ENCODE peak calls at places on chromosomes 16 and 17, in eight cellular contexts. One of them, this sample, is unnamed.

GRCh38 chr17:38735161-38735997 is 5.2 kb downstream of the CISD3 start:
- DNase-seq in NB4: peak; percentile 65
- DNase-seq in lower leg skin: no peak
- DNase-seq in GM06990: no peak
- DNase-seq in fibroblast of pulmonary artery: peak; percentile 39
- DNase-seq in AG10803: no peak
- DNase-seq in fibroblast of lung: peak; percentile 38
- DNase-seq in left ventricle myocardium inferior: peak; percentile 68
- DNase-seq in this sample: no peak

GRCh38 chr17:65143899-65144590 is 6.9 kb downstream of the RGS9 start:
- DNase-seq in AG10803: no peak
- DNase-seq in fibroblast of lung: no peak
- DNase-seq in left ventricle myocardium inferior: no peak
- DNase-seq in lower leg skin: no peak
- DNase-seq in NB4: no peak
- DNase-seq in GM06990: no peak
- DNase-seq in fibroblast of pulmonary artery: no peak
- DNase-seq in this sample: no peak

GRCh38 chr16:4936991-4937781 is at the start of gene PPL:
- DNase-seq in GM06990: peak; percentile 40
- DNase-seq in lower leg skin: peak; percentile 73
- DNase-seq in left ventricle myocardium inferior: peak; percentile 72
- DNase-seq in NB4: no peak
- DNase-seq in AG10803: no peak
- DNase-seq in fibroblast of lung: no peak
- DNase-seq in fibroblast of pulmonary artery: no peak
- DNase-seq in this sample: no peak

GRCh38 chr17:75756451-75757085 is 8.4 kb downstream of the GALK1 start:
- DNase-seq in fibroblast of lung: no peak
- DNase-seq in lower leg skin: no peak
- DNase-seq in left ventricle myocardium inferior: no peak
- DNase-seq in NB4: no peak
- DNase-seq in AG10803: no peak
- DNase-seq in fibroblast of pulmonary artery: no peak
- DNase-seq in GM06990: no peak
- DNase-seq in this sample: no peak

GRCh38 chr16:29893553-29893952 is 5.8 kb downstream of the SEZ6L2 start:
- DNase-seq in left ventricle myocardium inferior: no peak
- DNase-seq in lower leg skin: no peak
- DNase-seq in AG10803: no peak
- DNase-seq in GM06990: no peak
- DNase-seq in NB4: no peak
- DNase-seq in fibroblast of lung: no peak
- DNase-seq in fibroblast of pulmonary artery: no peak
- DNase-seq in this sample: no peak

GRCh38 chr16:72467157-72467759 is 295.3 kb upstream of the PMFBP1 start:
- DNase-seq in fibroblast of pulmonary artery: peak; percentile 78
- DNase-seq in fibroblast of lung: peak; percentile 75
- DNase-seq in GM06990: no peak
- DNase-seq in NB4: peak; percentile 60
- DNase-seq in AG10803: peak; percentile 61
- DNase-seq in lower leg skin: no peak
- DNase-seq in left ventricle myocardium inferior: no peak
- DNase-seq in this sample: peak; percentile 26

GRCh38 chr16:927931-928330 is 42.9 kb downstream of the LMF1 start:
- DNase-seq in fibroblast of lung: no peak
- DNase-seq in fibroblast of pulmonary artery: no peak
- DNase-seq in lower leg skin: no peak
- DNase-seq in NB4: no peak
- DNase-seq in AG10803: no peak
- DNase-seq in left ventricle myocardium inferior: no peak
- DNase-seq in GM06990: no peak
- DNase-seq in this sample: no peak

GRCh38 chr17:57352658-57353057 is 96.3 kb downstream of the MSI2 start:
- DNase-seq in fibroblast of lung: no peak
- DNase-seq in NB4: no peak
- DNase-seq in lower leg skin: no peak
- DNase-seq in left ventricle myocardium inferior: no peak
- DNase-seq in GM06990: no peak
- DNase-seq in AG10803: no peak
- DNase-seq in fibroblast of pulmonary artery: no peak
- DNase-seq in this sample: no peak

GRCh38 chr16:75099075-75099667 is 17.4 kb downstream of the LDHD start:
- DNase-seq in AG10803: no peak
- DNase-seq in fibroblast of pulmonary artery: no peak
- DNase-seq in lower leg skin: no peak
- DNase-seq in GM06990: no peak
- DNase-seq in NB4: no peak
- DNase-seq in fibroblast of lung: no peak
- DNase-seq in left ventricle myocardium inferior: no peak
- DNase-seq in this sample: no peak

GRCh38 chr16:84323626-84324025 is 28.9 kb downstream of the WFDC1 start:
- DNase-seq in GM06990: no peak
- DNase-seq in AG10803: peak; percentile 5
- DNase-seq in NB4: peak; percentile 72
- DNase-seq in fibroblast of lung: no peak
- DNase-seq in left ventricle myocardium inferior: no peak
- DNase-seq in lower leg skin: no peak
- DNase-seq in fibroblast of pulmonary artery: peak; percentile 11
- DNase-seq in this sample: peak; percentile 17

GRCh38 chr17:67386965-67387551 is 10.0 kb downstream of the PITPNC1 start:
- DNase-seq in fibroblast of pulmonary artery: peak; percentile 70
- DNase-seq in left ventricle myocardium inferior: peak; percentile 36
- DNase-seq in fibroblast of lung: peak; percentile 63
- DNase-seq in lower leg skin: no peak
- DNase-seq in GM06990: peak; percentile 56
- DNase-seq in AG10803: peak; percentile 45
- DNase-seq in NB4: peak; percentile 78
- DNase-seq in this sample: no peak

GRCh38 chr17:2302740-2303277 is 776 bp downstream of the SMG6 start:
- DNase-seq in left ventricle myocardium inferior: no peak
- DNase-seq in NB4: no peak
- DNase-seq in lower leg skin: no peak
- DNase-seq in GM06990: no peak
- DNase-seq in AG10803: no peak
- DNase-seq in fibroblast of pulmonary artery: no peak
- DNase-seq in fibroblast of lung: no peak
- DNase-seq in this sample: no peak

DNA sequence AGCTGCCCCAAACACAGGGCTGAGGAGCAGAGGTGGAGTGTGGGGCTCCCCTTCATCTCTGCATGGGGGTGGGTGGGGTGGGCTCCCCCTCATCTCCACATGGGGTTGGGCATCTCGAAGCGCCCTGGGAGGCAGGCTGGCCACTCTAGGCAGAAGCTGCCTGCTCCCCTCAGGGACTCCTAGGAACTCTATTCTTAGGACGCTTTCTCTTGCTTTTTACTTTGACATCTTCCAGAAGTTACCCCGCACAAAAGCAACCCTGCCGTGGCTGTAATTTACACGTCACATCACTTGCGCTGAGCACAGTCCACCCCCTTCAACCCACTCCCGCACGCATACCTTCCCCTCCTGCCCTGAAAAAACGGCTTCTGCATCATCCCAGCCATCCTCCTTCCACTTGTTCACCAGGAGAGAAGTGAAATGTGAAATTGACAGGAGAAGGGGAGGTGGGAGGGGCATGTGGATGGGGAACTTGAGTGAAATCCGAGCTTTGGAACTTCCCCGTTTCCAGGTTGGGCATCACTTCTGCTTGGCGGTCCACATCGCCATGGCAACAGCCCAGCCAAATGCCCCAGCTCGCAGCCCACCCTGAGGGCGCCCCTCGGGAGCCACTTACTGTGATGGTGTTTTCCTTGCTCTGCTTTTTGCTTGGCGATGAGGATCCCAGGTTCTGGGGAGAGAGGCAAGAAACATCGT is 53.7 kb upstream of the RCVRN start:
- DNase-seq in left ventricle myocardium inferior: no peak
- DNase-seq in fibroblast of pulmonary artery: no peak
- DNase-seq in NB4: no peak
- DNase-seq in lower leg skin: no peak
- DNase-seq in fibroblast of lung: no peak
- DNase-seq in GM06990: no peak
- DNase-seq in AG10803: no peak
- DNase-seq in this sample: no peak
- H3K4me3 ChIP-seq in left ventricle myocardium inferior: no peak overlapping the region
- H3K4me3 ChIP-seq in fibroblast of pulmonary artery: no peak overlapping the region
- H3K4me3 ChIP-seq in NB4: no peak overlapping the region
- H3K4me3 ChIP-seq in lower leg skin: no peak overlapping the region
- H3K4me3 ChIP-seq in fibroblast of lung: no peak overlapping the region
- H3K4me3 ChIP-seq in GM06990: no peak overlapping the region
- H3K4me3 ChIP-seq in AG10803: no peak overlapping the region
- H3K4me3 ChIP-seq in this sample: no peak overlapping the region

GRCh38 chr16:69917739-69918138 is 33.4 kb upstream of the CLEC18A start:
- DNase-seq in lower leg skin: no peak
- DNase-seq in GM06990: no peak
- DNase-seq in left ventricle myocardium inferior: no peak
- DNase-seq in fibroblast of pulmonary artery: peak; percentile 98
- DNase-seq in NB4: no peak
- DNase-seq in AG10803: peak; percentile 95
- DNase-seq in fibroblast of lung: peak; percentile 94
- DNase-seq in this sample: no peak

GRCh38 chr16:69921125-69921524 is 30.0 kb upstream of the CLEC18A start:
- DNase-seq in GM06990: no peak
- DNase-seq in fibroblast of lung: no peak
- DNase-seq in NB4: no peak
- DNase-seq in left ventricle myocardium inferior: no peak
- DNase-seq in AG10803: peak; percentile 54
- DNase-seq in lower leg skin: no peak
- DNase-seq in fibroblast of pulmonary artery: peak; percentile 14
- DNase-seq in this sample: no peak

GRCh38 chr16:69916445-69916844 is 34.7 kb upstream of the CLEC18A start:
- DNase-seq in NB4: no peak
- DNase-seq in fibroblast of lung: no peak
- DNase-seq in GM06990: no peak
- DNase-seq in AG10803: no peak
- DNase-seq in lower leg skin: no peak
- DNase-seq in left ventricle myocardium inferior: no peak
- DNase-seq in fibroblast of pulmonary artery: no peak
- DNase-seq in this sample: no peak

GRCh38 chr16:69918241-69918640 is 32.9 kb upstream of the CLEC18A start:
- DNase-seq in AG10803: peak; percentile 28
- DNase-seq in lower leg skin: no peak
- DNase-seq in fibroblast of pulmonary artery: no peak
- DNase-seq in fibroblast of lung: no peak
- DNase-seq in NB4: no peak
- DNase-seq in GM06990: no peak
- DNase-seq in left ventricle myocardium inferior: no peak
- DNase-seq in this sample: no peak

GRCh38 chr16:69917311-69917710 is 33.8 kb upstream of the CLEC18A start:
- DNase-seq in lower leg skin: no peak
- DNase-seq in left ventricle myocardium inferior: no peak
- DNase-seq in GM06990: no peak
- DNase-seq in fibroblast of pulmonary artery: no peak
- DNase-seq in NB4: no peak
- DNase-seq in fibroblast of lung: no peak
- DNase-seq in AG10803: no peak
- DNase-seq in this sample: no peak
- H3K4me3 ChIP-seq in lower leg skin: no peak overlapping the region
- H3K4me3 ChIP-seq in left ventricle myocardium inferior: no peak overlapping the region
- H3K4me3 ChIP-seq in GM06990: no peak overlapping the region
- H3K4me3 ChIP-seq in fibroblast of pulmonary artery: no peak overlapping the region
- H3K4me3 ChIP-seq in NB4: no peak overlapping the region
- H3K4me3 ChIP-seq in fibroblast of lung: peak overlapping the region; percentile 12
- H3K4me3 ChIP-seq in AG10803: no peak overlapping the region
- H3K4me3 ChIP-seq in this sample: no peak overlapping the region

GRCh38 chr16:64893386-64893785 is 228.5 kb downstream of the CDH11 start:
- DNase-seq in NB4: peak; percentile 20
- DNase-seq in AG10803: peak; percentile 69
- DNase-seq in GM06990: no peak
- DNase-seq in fibroblast of pulmonary artery: no peak
- DNase-seq in left ventricle myocardium inferior: no peak
- DNase-seq in lower leg skin: no peak
- DNase-seq in fibroblast of lung: no peak
- DNase-seq in this sample: no peak
- H3K4me3 ChIP-seq in NB4: no peak overlapping the region
- H3K4me3 ChIP-seq in AG10803: peak overlapping the region; percentile 52
- H3K4me3 ChIP-seq in GM06990: no peak overlapping the region
- H3K4me3 ChIP-seq in fibroblast of pulmonary artery: no peak overlapping the region
- H3K4me3 ChIP-seq in left ventricle myocardium inferior: no peak overlapping the region
- H3K4me3 ChIP-seq in lower leg skin: no peak overlapping the region
- H3K4me3 ChIP-seq in fibroblast of lung: no peak overlapping the region
- H3K4me3 ChIP-seq in this sample: no peak overlapping the region

GRCh38 chr17:27532269-27533067 is 76.2 kb downstream of the KSR1 start:
- DNase-seq in AG10803: peak; percentile 79
- DNase-seq in lower leg skin: peak; percentile 23
- DNase-seq in GM06990: no peak
- DNase-seq in left ventricle myocardium inferior: peak; percentile 28
- DNase-seq in fibroblast of lung: peak; percentile 97
- DNase-seq in NB4: peak; percentile 99
- DNase-seq in fibroblast of pulmonary artery: peak; percentile 42
- DNase-seq in this sample: peak; percentile 99
- H3K4me3 ChIP-seq in AG10803: no peak overlapping the region
- H3K4me3 ChIP-seq in lower leg skin: no peak overlapping the region
- H3K4me3 ChIP-seq in GM06990: no peak overlapping the region
- H3K4me3 ChIP-seq in left ventricle myocardium inferior: no peak overlapping the region
- H3K4me3 ChIP-seq in fibroblast of lung: no peak overlapping the region
- H3K4me3 ChIP-seq in NB4: peak overlapping the region; percentile 26
- H3K4me3 ChIP-seq in fibroblast of pulmonary artery: no peak overlapping the region
- H3K4me3 ChIP-seq in this sample: no peak overlapping the region

GRCh38 chr17:48558057-48558456 is 13.1 kb upstream of the HOXB2 start:
- DNase-seq in AG10803: no peak
- DNase-seq in fibroblast of pulmonary artery: no peak
- DNase-seq in lower leg skin: no peak
- DNase-seq in left ventricle myocardium inferior: no peak
- DNase-seq in GM06990: no peak
- DNase-seq in fibroblast of lung: peak; percentile 32
- DNase-seq in NB4: no peak
- DNase-seq in this sample: no peak
- H3K4me3 ChIP-seq in AG10803: no peak overlapping the region
- H3K4me3 ChIP-seq in fibroblast of pulmonary artery: no peak overlapping the region
- H3K4me3 ChIP-seq in lower leg skin: no peak overlapping the region
- H3K4me3 ChIP-seq in left ventricle myocardium inferior: no peak overlapping the region
- H3K4me3 ChIP-seq in GM06990: no peak overlapping the region
- H3K4me3 ChIP-seq in fibroblast of lung: peak overlapping the region; percentile 82
- H3K4me3 ChIP-seq in NB4: no peak overlapping the region
- H3K4me3 ChIP-seq in this sample: no peak overlapping the region

This sample was measured in HL-60.